ENCODE peak calls at places on chromosomes 2 and 18, in seven cellular contexts. One of them, this sample, is unnamed.

GRCh38 chr2:216283038-216283900 is 89.0 kb downstream of the MARCHF4 start:
- DNase-seq in CD4-positive, alpha-beta memory T cell: no peak
- DNase-seq in CD8-positive, alpha-beta memory T cell: no peak
- DNase-seq in spleen: no peak
- DNase-seq in adrenal gland: no peak
- DNase-seq in transverse colon: no peak
- DNase-seq in mucosa of descending colon: no peak
- DNase-seq in this sample: no peak

GRCh38 chr2:105517814-105518705 is 119.2 kb upstream of the FHL2 start:
- DNase-seq in spleen: no peak
- DNase-seq in CD8-positive, alpha-beta memory T cell: no peak
- DNase-seq in mucosa of descending colon: no peak
- DNase-seq in CD4-positive, alpha-beta memory T cell: no peak
- DNase-seq in adrenal gland: peak; percentile 62
- DNase-seq in transverse colon: peak; percentile 13
- DNase-seq in this sample: no peak

GRCh38 chr2:152445791-152446201 is 110.8 kb downstream of the FMNL2 start:
- DNase-seq in transverse colon: no peak
- DNase-seq in mucosa of descending colon: no peak
- DNase-seq in CD8-positive, alpha-beta memory T cell: no peak
- DNase-seq in spleen: no peak
- DNase-seq in CD4-positive, alpha-beta memory T cell: no peak
- DNase-seq in adrenal gland: peak; percentile 67
- DNase-seq in this sample: no peak

GRCh38 chr2:239249781-239250180 is 151.0 kb downstream of the HDAC4 start:
- DNase-seq in transverse colon: peak; percentile 70
- DNase-seq in spleen: peak; percentile 87
- DNase-seq in mucosa of descending colon: peak; percentile 79
- DNase-seq in adrenal gland: no peak
- DNase-seq in CD4-positive, alpha-beta memory T cell: no peak
- DNase-seq in CD8-positive, alpha-beta memory T cell: no peak
- DNase-seq in this sample: no peak

GRCh38 chr2:6109801-6110200 is 417.6 kb downstream of the SOX11 start:
- DNase-seq in CD4-positive, alpha-beta memory T cell: no peak
- DNase-seq in adrenal gland: no peak
- DNase-seq in CD8-positive, alpha-beta memory T cell: no peak
- DNase-seq in transverse colon: no peak
- DNase-seq in mucosa of descending colon: no peak
- DNase-seq in spleen: no peak
- DNase-seq in this sample: no peak

GRCh38 chr2:174663572-174663971 is 66.0 kb upstream of the WIPF1 start:
- DNase-seq in adrenal gland: no peak
- DNase-seq in spleen: no peak
- DNase-seq in mucosa of descending colon: no peak
- DNase-seq in CD4-positive, alpha-beta memory T cell: no peak
- DNase-seq in transverse colon: no peak
- DNase-seq in CD8-positive, alpha-beta memory T cell: no peak
- DNase-seq in this sample: no peak

GRCh38 chr2:73059106-73059505 is 12.4 kb downstream of the SFXN5 start:
- DNase-seq in CD4-positive, alpha-beta memory T cell: no peak
- DNase-seq in CD8-positive, alpha-beta memory T cell: no peak
- DNase-seq in adrenal gland: no peak
- DNase-seq in transverse colon: no peak
- DNase-seq in mucosa of descending colon: no peak
- DNase-seq in spleen: no peak
- DNase-seq in this sample: no peak

GRCh38 chr2:170409164-170409535 is 231.2 kb downstream of the MYO3B start:
- DNase-seq in adrenal gland: peak; percentile 64
- DNase-seq in CD8-positive, alpha-beta memory T cell: peak; percentile 50
- DNase-seq in spleen: no peak
- DNase-seq in mucosa of descending colon: no peak
- DNase-seq in CD4-positive, alpha-beta memory T cell: peak; percentile 62
- DNase-seq in transverse colon: peak; percentile 78
- DNase-seq in this sample: peak; percentile 64

GRCh38 chr18:74259332-74259731 is 32.4 kb downstream of the CYB5A start:
- DNase-seq in mucosa of descending colon: no peak
- DNase-seq in transverse colon: no peak
- DNase-seq in spleen: no peak
- DNase-seq in CD8-positive, alpha-beta memory T cell: no peak
- DNase-seq in CD4-positive, alpha-beta memory T cell: no peak
- DNase-seq in adrenal gland: no peak
- DNase-seq in this sample: no peak

GRCh38 chr18:27844416-27844792 is 332.5 kb downstream of the CDH2 start:
- DNase-seq in CD8-positive, alpha-beta memory T cell: no peak
- DNase-seq in CD4-positive, alpha-beta memory T cell: no peak
- DNase-seq in adrenal gland: no peak
- DNase-seq in spleen: no peak
- DNase-seq in mucosa of descending colon: no peak
- DNase-seq in transverse colon: no peak
- DNase-seq in this sample: no peak

GRCh38 chr18:31648966-31649429 is 35.4 kb downstream of the B4GALT6 start:
- DNase-seq in CD4-positive, alpha-beta memory T cell: no peak
- DNase-seq in spleen: no peak
- DNase-seq in CD8-positive, alpha-beta memory T cell: no peak
- DNase-seq in adrenal gland: peak; percentile 77
- DNase-seq in mucosa of descending colon: no peak
- DNase-seq in transverse colon: no peak
- DNase-seq in this sample: no peak

GRCh38 chr2:100451734-100452133 is 18.5 kb upstream of the NMS start:
- DNase-seq in CD8-positive, alpha-beta memory T cell: no peak
- DNase-seq in mucosa of descending colon: no peak
- DNase-seq in adrenal gland: no peak
- DNase-seq in spleen: no peak
- DNase-seq in CD4-positive, alpha-beta memory T cell: no peak
- DNase-seq in transverse colon: no peak
- DNase-seq in this sample: no peak

GRCh38 chr2:38835015-38835601 is 40.6 kb downstream of the DHX57 start:
- DNase-seq in transverse colon: no peak
- DNase-seq in mucosa of descending colon: no peak
- DNase-seq in CD8-positive, alpha-beta memory T cell: no peak
- DNase-seq in CD4-positive, alpha-beta memory T cell: no peak
- DNase-seq in spleen: no peak
- DNase-seq in adrenal gland: no peak
- DNase-seq in this sample: no peak

GRCh38 chr2:218671654-218672566 is at the start of the genes RNF25 and STK36:
- DNase-seq in mucosa of descending colon: peak; percentile 90
- DNase-seq in transverse colon: peak; percentile 84
- DNase-seq in spleen: peak; percentile 95
- DNase-seq in CD8-positive, alpha-beta memory T cell: peak; percentile 78
- DNase-seq in CD4-positive, alpha-beta memory T cell: peak; percentile 80
- DNase-seq in adrenal gland: peak; percentile 89
- DNase-seq in this sample: peak; percentile 69

GRCh38 chr2:219418155-219418569 is at the start of gene DES:
- DNase-seq in CD8-positive, alpha-beta memory T cell: no peak
- DNase-seq in spleen: no peak
- DNase-seq in transverse colon: peak; percentile 52
- DNase-seq in adrenal gland: no peak
- DNase-seq in CD4-positive, alpha-beta memory T cell: no peak
- DNase-seq in mucosa of descending colon: no peak
- DNase-seq in this sample: no peak

GRCh38 chr2:108884629-108885028 is 98.1 kb downstream of the CCDC138 start:
- DNase-seq in adrenal gland: no peak
- DNase-seq in transverse colon: no peak
- DNase-seq in spleen: no peak
- DNase-seq in CD4-positive, alpha-beta memory T cell: no peak
- DNase-seq in CD8-positive, alpha-beta memory T cell: no peak
- DNase-seq in mucosa of descending colon: no peak
- DNase-seq in this sample: no peak

GRCh38 chr2:184041077-184041476 is 557.3 kb upstream of the ZNF804A start:
- DNase-seq in transverse colon: no peak
- DNase-seq in CD8-positive, alpha-beta memory T cell: no peak
- DNase-seq in CD4-positive, alpha-beta memory T cell: no peak
- DNase-seq in mucosa of descending colon: no peak
- DNase-seq in spleen: no peak
- DNase-seq in adrenal gland: no peak
- DNase-seq in this sample: no peak

GRCh38 chr2:15981646-15982045 is 41.3 kb downstream of the MYCN start:
- DNase-seq in adrenal gland: no peak
- DNase-seq in CD4-positive, alpha-beta memory T cell: no peak
- DNase-seq in transverse colon: no peak
- DNase-seq in CD8-positive, alpha-beta memory T cell: no peak
- DNase-seq in spleen: no peak
- DNase-seq in mucosa of descending colon: no peak
- DNase-seq in this sample: no peak

GRCh38 chr2:15984367-15985255 is 44.3 kb downstream of the MYCN start:
- DNase-seq in spleen: no peak
- DNase-seq in transverse colon: no peak
- DNase-seq in CD8-positive, alpha-beta memory T cell: no peak
- DNase-seq in mucosa of descending colon: peak; percentile 49
- DNase-seq in CD4-positive, alpha-beta memory T cell: no peak
- DNase-seq in adrenal gland: no peak
- DNase-seq in this sample: no peak

GRCh38 chr2:15980605-15981098 is 40.3 kb downstream of the MYCN start:
- DNase-seq in adrenal gland: no peak
- DNase-seq in spleen: no peak
- DNase-seq in mucosa of descending colon: no peak
- DNase-seq in CD4-positive, alpha-beta memory T cell: no peak
- DNase-seq in CD8-positive, alpha-beta memory T cell: no peak
- DNase-seq in transverse colon: no peak
- DNase-seq in this sample: no peak

GRCh38 chr2:15983496-15983895 is 43.1 kb downstream of the MYCN start:
- DNase-seq in spleen: no peak
- DNase-seq in CD8-positive, alpha-beta memory T cell: no peak
- DNase-seq in mucosa of descending colon: no peak
- DNase-seq in CD4-positive, alpha-beta memory T cell: no peak
- DNase-seq in transverse colon: no peak
- DNase-seq in adrenal gland: no peak
- DNase-seq in this sample: no peak

GRCh38 chr2:15982285-15982967 is 42.1 kb downstream of the MYCN start:
- DNase-seq in CD4-positive, alpha-beta memory T cell: no peak
- DNase-seq in mucosa of descending colon: no peak
- DNase-seq in adrenal gland: no peak
- DNase-seq in CD8-positive, alpha-beta memory T cell: no peak
- DNase-seq in spleen: no peak
- DNase-seq in transverse colon: no peak
- DNase-seq in this sample: no peak
- H3K9me3 ChIP-seq in CD4-positive, alpha-beta memory T cell: no peaks in the 10 kb centered on the region
- H3K9me3 ChIP-seq in mucosa of descending colon: no peaks in the 10 kb centered on the region
- H3K9me3 ChIP-seq in adrenal gland: no peaks in the 10 kb centered on the region
- H3K9me3 ChIP-seq in CD8-positive, alpha-beta memory T cell: no peaks in the 10 kb centered on the region
- H3K9me3 ChIP-seq in spleen: no peaks in the 10 kb centered on the region
- H3K9me3 ChIP-seq in transverse colon: no peaks in the 10 kb centered on the region
- H3K9me3 ChIP-seq in this sample: no peaks in the 10 kb centered on the region

GRCh38 chr2:61534926-61535325 is 3.2 kb downstream of the XPO1 start:
- DNase-seq in spleen: no peak
- DNase-seq in adrenal gland: no peak
- DNase-seq in CD4-positive, alpha-beta memory T cell: no peak
- DNase-seq in CD8-positive, alpha-beta memory T cell: no peak
- DNase-seq in transverse colon: no peak
- DNase-seq in mucosa of descending colon: no peak
- DNase-seq in this sample: no peak
- H3K9me3 ChIP-seq in spleen: no peaks in the 10 kb centered on the region
- H3K9me3 ChIP-seq in adrenal gland: no peaks in the 10 kb centered on the region
- H3K9me3 ChIP-seq in CD4-positive, alpha-beta memory T cell: no peaks in the 10 kb centered on the region
- H3K9me3 ChIP-seq in CD8-positive, alpha-beta memory T cell: no peaks in the 10 kb centered on the region
- H3K9me3 ChIP-seq in transverse colon: no peaks in the 10 kb centered on the region
- H3K9me3 ChIP-seq in mucosa of descending colon: no peaks in the 10 kb centered on the region
- H3K9me3 ChIP-seq in this sample: no peaks in the 10 kb centered on the region

GRCh38 chr18:35289293-35290069 is 548 bp downstream of the ZSCAN30 start:
- DNase-seq in CD8-positive, alpha-beta memory T cell: no peak
- DNase-seq in adrenal gland: no peak
- DNase-seq in CD4-positive, alpha-beta memory T cell: no peak
- DNase-seq in transverse colon: peak; percentile 52
- DNase-seq in mucosa of descending colon: no peak
- DNase-seq in spleen: no peak
- DNase-seq in this sample: peak; percentile 17

GRCh38 chr18:35283923-35284794 is 5.9 kb downstream of the ZSCAN30 start:
- DNase-seq in CD8-positive, alpha-beta memory T cell: no peak
- DNase-seq in spleen: no peak
- DNase-seq in CD4-positive, alpha-beta memory T cell: no peak
- DNase-seq in adrenal gland: no peak
- DNase-seq in mucosa of descending colon: no peak
- DNase-seq in transverse colon: no peak
- DNase-seq in this sample: no peak

GRCh38 chr18:35282353-35282752 is 7.7 kb downstream of the ZSCAN30 start:
- DNase-seq in CD4-positive, alpha-beta memory T cell: no peak
- DNase-seq in mucosa of descending colon: no peak
- DNase-seq in spleen: no peak
- DNase-seq in adrenal gland: no peak
- DNase-seq in transverse colon: no peak
- DNase-seq in CD8-positive, alpha-beta memory T cell: no peak
- DNase-seq in this sample: no peak

GRCh38 chr18:35290070-35290735 is at the start of gene ZSCAN30:
- DNase-seq in transverse colon: peak; percentile 97
- DNase-seq in CD4-positive, alpha-beta memory T cell: peak; percentile 94
- DNase-seq in CD8-positive, alpha-beta memory T cell: peak; percentile 93
- DNase-seq in mucosa of descending colon: peak; percentile 97
- DNase-seq in adrenal gland: peak; percentile 96
- DNase-seq in spleen: peak; percentile 98
- DNase-seq in this sample: peak; percentile 96

DNA sequence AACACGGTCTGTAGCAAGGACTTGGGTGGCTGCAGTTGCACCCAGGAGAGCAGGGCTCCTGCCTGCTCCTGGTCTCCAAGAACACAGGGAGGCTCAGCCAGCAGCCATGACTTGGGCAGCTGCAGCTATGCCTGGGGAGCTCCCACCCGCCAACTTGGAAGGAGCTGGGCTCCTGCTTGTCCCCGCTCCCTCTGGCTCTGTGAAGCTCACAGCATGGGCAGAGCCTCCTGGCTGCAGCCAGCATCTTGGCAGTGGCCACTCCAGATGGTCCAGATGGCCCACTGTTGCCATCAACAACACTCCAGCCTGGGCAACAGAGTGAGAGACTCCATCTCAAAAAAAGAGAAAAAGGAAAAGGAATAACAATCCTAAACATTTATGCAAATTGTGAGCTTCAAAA is 5.2 kb downstream of the ZSCAN30 start:
- DNase-seq in CD8-positive, alpha-beta memory T cell: no peak
- DNase-seq in spleen: no peak
- DNase-seq in transverse colon: no peak
- DNase-seq in adrenal gland: no peak
- DNase-seq in mucosa of descending colon: no peak
- DNase-seq in CD4-positive, alpha-beta memory T cell: no peak
- DNase-seq in this sample: no peak
- H3K9me3 ChIP-seq in CD8-positive, alpha-beta memory T cell: no peaks in the 10 kb centered on the region
- H3K9me3 ChIP-seq in spleen: no peaks in the 10 kb centered on the region
- H3K9me3 ChIP-seq in transverse colon: no peaks in the 10 kb centered on the region
- H3K9me3 ChIP-seq in adrenal gland: no peaks in the 10 kb centered on the region
- H3K9me3 ChIP-seq in mucosa of descending colon: no peaks in the 10 kb centered on the region
- H3K9me3 ChIP-seq in CD4-positive, alpha-beta memory T cell: no peaks in the 10 kb centered on the region
- H3K9me3 ChIP-seq in this sample: no peaks in the 10 kb centered on the region

GRCh38 chr2:119790466-119790865 is 30.7 kb downstream of the PTPN4 start:
- DNase-seq in spleen: no peak
- DNase-seq in adrenal gland: no peak
- DNase-seq in CD8-positive, alpha-beta memory T cell: no peak
- DNase-seq in transverse colon: no peak
- DNase-seq in mucosa of descending colon: no peak
- DNase-seq in CD4-positive, alpha-beta memory T cell: no peak
- DNase-seq in this sample: no peak

GRCh38 chr2:119792907-119793312 is 33.2 kb downstream of the PTPN4 start:
- DNase-seq in transverse colon: no peak
- DNase-seq in CD4-positive, alpha-beta memory T cell: no peak
- DNase-seq in CD8-positive, alpha-beta memory T cell: no peak
- DNase-seq in spleen: no peak
- DNase-seq in mucosa of descending colon: no peak
- DNase-seq in adrenal gland: no peak
- DNase-seq in this sample: no peak

GRCh38 chr2:119786312-119786711 is 26.6 kb downstream of the PTPN4 start:
- DNase-seq in spleen: no peak
- DNase-seq in adrenal gland: no peak
- DNase-seq in transverse colon: no peak
- DNase-seq in mucosa of descending colon: no peak
- DNase-seq in CD8-positive, alpha-beta memory T cell: no peak
- DNase-seq in CD4-positive, alpha-beta memory T cell: no peak
- DNase-seq in this sample: no peak

GRCh38 chr2:119784876-119785275 is 25.2 kb downstream of the PTPN4 start:
- DNase-seq in spleen: no peak
- DNase-seq in mucosa of descending colon: no peak
- DNase-seq in adrenal gland: no peak
- DNase-seq in CD4-positive, alpha-beta memory T cell: no peak
- DNase-seq in CD8-positive, alpha-beta memory T cell: no peak
- DNase-seq in transverse colon: no peak
- DNase-seq in this sample: no peak

GRCh38 chr2:119788751-119789150 is 29.0 kb downstream of the PTPN4 start:
- DNase-seq in CD4-positive, alpha-beta memory T cell: no peak
- DNase-seq in adrenal gland: no peak
- DNase-seq in mucosa of descending colon: no peak
- DNase-seq in spleen: no peak
- DNase-seq in CD8-positive, alpha-beta memory T cell: no peak
- DNase-seq in transverse colon: no peak
- DNase-seq in this sample: no peak
- H3K9me3 ChIP-seq in CD4-positive, alpha-beta memory T cell: peaks cover 4% of the 10 kb centered on the region
- H3K9me3 ChIP-seq in adrenal gland: peaks cover 20% of the 10 kb centered on the region
- H3K9me3 ChIP-seq in mucosa of descending colon: peaks cover 35% of the 10 kb centered on the region
- H3K9me3 ChIP-seq in spleen: peaks cover 8% of the 10 kb centered on the region
- H3K9me3 ChIP-seq in CD8-positive, alpha-beta memory T cell: no peaks in the 10 kb centered on the region
- H3K9me3 ChIP-seq in transverse colon: peaks cover 17% of the 10 kb centered on the region
- H3K9me3 ChIP-seq in this sample: peaks cover 2% of the 10 kb centered on the region

This sample was measured in T-helper 17 cell.